ENCODE peak calls at places on chromosome X, in six cellular contexts. O is SK-N-SH, R is K562, V is HepG2, F is GM12878, M is H1. Z is an unnamed sample.

GRCh38 chrX:24658421-24658820 is 11.3 kb upstream of the PCYT1B start:
- DNase-seq in O (no peak), R (no peak), V (no peak), F (no peak), M (no peak), Z (no peak)

GRCh38 chrX:154734101-154734781 is 16.6 kb downstream of the GAB3 start:
- DNase-seq in O (no peak), R (no peak), V (no peak), F (no peak), M (no peak), Z (peak; percentile 68)

GRCh38 chrX:124606724-124607123 is 260.4 kb downstream of the SH2D1A start:
- DNase-seq in O (no peak), R (no peak), V (no peak), F (no peak), M (no peak), Z (no peak)

GRCh38 chrX:34884693-34885277 is 57.8 kb upstream of the FAM47B start:
- DNase-seq in O (no peak), R (no peak), V (no peak), F (no peak), M (no peak), Z (peak; percentile 6)

GRCh38 chrX:128931071-128931470 is 592.2 kb downstream of the SMARCA1 start:
- DNase-seq in O (no peak), R (no peak), V (no peak), F (no peak), M (no peak), Z (no peak)

GRCh38 chrX:2521092-2521926 is 20.5 kb upstream of the DHRSX start:
- DNase-seq in O (no peak), R (no peak), V (no peak), F (peak; percentile 83), M (no peak), Z (no peak)

GRCh38 chrX:100745806-100746537 is 14.1 kb upstream of the SYTL4 start:
- DNase-seq in O (no peak), R (no peak), V (no peak), F (no peak), M (no peak), Z (no peak)

GRCh38 chrX:132023117-132023895 is at the start of gene STK26:
- DNase-seq in O (peak; percentile 77), R (peak; percentile 81), V (peak; percentile 44), F (no peak), M (peak; percentile 69), Z (peak; percentile 79)

GRCh38 chrX:38717871-38718270 is 83.4 kb upstream of the MID1IP1 start:
- DNase-seq in O (peak; percentile 32), R (peak; percentile 54), V (peak; percentile 16), F (no peak), M (no peak), Z (peak; percentile 19)

GRCh38 chrX:36431819-36432218 is 512.3 kb downstream of the CFAP47 start:
- DNase-seq in O (no peak), R (no peak), V (no peak), F (no peak), M (no peak), Z (no peak)

GRCh38 chrX:20067709-20068315 is 48.9 kb downstream of the MAP7D2 start:
- DNase-seq in O (peak; percentile 18), R (no peak), V (no peak), F (no peak), M (no peak), Z (peak; percentile 26)

GRCh38 chrX:37380920-37381319 is 31.8 kb downstream of the PRRG1 start:
- DNase-seq in O (no peak), R (no peak), V (peak; percentile 25), F (no peak), M (no peak), Z (no peak)

GRCh38 chrX:149962859-149963757 is 24.8 kb upstream of the EOLA2 start:
- DNase-seq in O (peak; percentile 55), R (no peak), V (peak; percentile 23), F (peak; percentile 5), M (no peak), Z (no peak)

GRCh38 chrX:11698747-11699146 is 33.0 kb upstream of the ARHGAP6 start:
- DNase-seq in O (no peak), R (no peak), V (no peak), F (no peak), M (no peak), Z (no peak)

GRCh38 chrX:129791961-129792570 is 12.3 kb downstream of the SASH3 start:
- DNase-seq in O (no peak), R (no peak), V (no peak), F (no peak), M (no peak), Z (no peak)

GRCh38 chrX:110746014-110746413 is 49.6 kb downstream of the CHRDL1 start:
- DNase-seq in O (no peak), R (no peak), V (no peak), F (no peak), M (no peak), Z (no peak)

GRCh38 chrX:37350034-37350365 is 836 bp downstream of the PRRG1 start:
- DNase-seq in O (peak; percentile 1), R (no peak), V (peak; percentile 13), F (no peak), M (no peak), Z (no peak)

GRCh38 chrX:20481632-20482031 is 214.9 kb upstream of the RPS6KA3 start:
- DNase-seq in O (no peak), R (no peak), V (no peak), F (no peak), M (no peak), Z (no peak)

GRCh38 chrX:13092455-13092941 is 48.1 kb upstream of the FAM9C start:
- DNase-seq in O (no peak), R (no peak), V (no peak), F (peak; percentile 95), M (no peak), Z (peak; percentile 89)

GRCh38 chrX:133999013-133999705 is 13.8 kb upstream of the GPC3 start:
- DNase-seq in O (no peak), R (no peak), V (no peak), F (no peak), M (no peak), Z (no peak)

GRCh38 chrX:12080265-12080664 is 58.0 kb upstream of the FRMPD4 start:
- DNase-seq in O (peak; percentile 18), R (peak; percentile 13), V (peak; percentile 2), F (no peak), M (no peak), Z (no peak)

GRCh38 chrX:141642979-141643378 is 53.5 kb downstream of the SPANXA2 start:
- DNase-seq in O (no peak), R (no peak), V (no peak), F (no peak), M (no peak), Z (no peak)

GRCh38 chrX:120238947-120239346 is 11.7 kb upstream of the ZBTB33 start:
- DNase-seq in O (no peak), R (no peak), V (no peak), F (no peak), M (no peak), Z (no peak)

GRCh38 chrX:153773741-153774575 is 6.9 kb upstream of the SRPK3 start:
- DNase-seq in O (peak; percentile 36), R (no peak), V (no peak), F (no peak), M (no peak), Z (no peak)

GRCh38 chrX:122113376-122113775 is 1066.0 kb downstream of the GLUD2 start:
- DNase-seq in O (no peak), R (no peak), V (no peak), F (no peak), M (peak; percentile 40), Z (no peak)

GRCh38 chrX:67338262-67338661 is 205.6 kb upstream of the AR start:
- DNase-seq in O (no peak), R (no peak), V (no peak), F (no peak), M (no peak), Z (no peak)

GRCh38 chrX:138638996-138639395 is 72.5 kb downstream of the FGF13 start:
- DNase-seq in O (no peak), R (no peak), V (no peak), F (no peak), M (no peak), Z (no peak)

GRCh38 chrX:152845618-152846240 is 14.9 kb downstream of the NSDHL start:
- DNase-seq in O (no peak), R (no peak), V (no peak), F (no peak), M (no peak), Z (no peak)

GRCh38 chrX:123993904-123994635 is 32.6 kb downstream of the STAG2 start:
- DNase-seq in O (no peak), R (no peak), V (no peak), F (no peak), M (no peak), Z (no peak)

GRCh38 chrX:68588653-68589371 is 58.7 kb upstream of the STARD8 start:
- DNase-seq in O (no peak), R (no peak), V (no peak), F (no peak), M (no peak), Z (no peak)

GRCh38 chrX:68584221-68584620 is 63.2 kb upstream of the STARD8 start:
- DNase-seq in O (no peak), R (peak; percentile 39), V (no peak), F (no peak), M (no peak), Z (no peak)

GRCh38 chrX:68594769-68595168 is 52.7 kb upstream of the STARD8 start:
- DNase-seq in O (no peak), R (no peak), V (no peak), F (no peak), M (no peak), Z (no peak)

GRCh38 chrX:68589372-68589753 is 58.1 kb upstream of the STARD8 start:
- DNase-seq in O (no peak), R (no peak), V (no peak), F (no peak), M (no peak), Z (no peak)
- TF ChIP-seq CTCF in O (no peak), R (no peak), V (no peak), F (no peak), M (no peak), Z (no peak)

GRCh38 chrX:44946771-44947170 is 73.8 kb downstream of the KDM6A start:
- DNase-seq in O (no peak), R (no peak), V (no peak), F (no peak), M (no peak), Z (peak; percentile 8)
- TF ChIP-seq GABPA in O (no peak), R (no peak), V (no peak), F (no peak), M (no peak), Z (no peak)

DNA sequence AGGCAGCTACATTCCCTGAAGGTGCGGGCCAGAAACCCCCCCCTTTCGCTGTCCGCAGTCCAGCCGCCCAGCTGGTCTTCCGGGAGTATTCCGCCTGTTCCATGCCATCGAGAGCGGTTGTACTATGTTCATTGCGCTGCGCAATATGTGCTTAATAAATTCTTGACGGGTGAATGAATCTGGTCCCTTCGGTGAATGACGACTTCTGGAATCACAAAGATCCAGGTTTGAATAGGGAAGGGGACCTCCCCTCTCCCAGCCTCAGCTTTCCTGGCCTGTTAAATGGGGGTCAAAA is 777 bp upstream of the TFE3 start:
- DNase-seq in O (no peak), R (no peak), V (no peak), F (no peak), M (no peak), Z (no peak)
- TF ChIP-seq CTCF in O (no peak), R (no peak), V (no peak), F (no peak), M (no peak), Z (no peak)

GRCh38 chrX:16695079-16695676 is 17.3 kb downstream of the CTPS2 start:
- DNase-seq in O (peak; percentile 69), R (peak; percentile 52), V (peak; percentile 29), F (no peak), M (peak; percentile 74), Z (no peak)
- TF ChIP-seq GABPA in O (no peak), R (no peak), V (no peak), F (no peak), M (no peak), Z (no peak)

GRCh38 chrX:115894087-115894486 is 276.5 kb upstream of the AGTR2 start:
- DNase-seq in O (peak; percentile 62), R (no peak), V (peak; percentile 63), F (peak; percentile 58), M (peak; percentile 33), Z (no peak)
- TF ChIP-seq CTCF in O (peak; percentile 60), R (peak; percentile 54), V (peak; percentile 80), F (peak; percentile 72), M (no peak), Z (no peak)